ENCODE peak calls at places on chromosomes 16 and 17, in five cellular contexts. N is NCI-H1436, P is NCI-H1930, B is non-pigmented ciliary epithelial cell, W is pons. I is an unnamed sample.

GRCh38 chr17:38702900-38703741 is 2.0 kb upstream of the MLLT6 start:
- DNase-seq in N (no peak), P (no peak), B (no peak), W (no peak), I (no peak)

GRCh38 chr17:37787055-37787720 is 42.3 kb upstream of the HNF1B start:
- DNase-seq in N (no peak), P (no peak), B (no peak), W (no peak), I (peak)

GRCh38 chr16:21263640-21264211 is 14.4 kb downstream of the CRYM start:
- DNase-seq in N (no peak), P (no peak), B (no peak), W (no peak), I (no peak)

GRCh38 chr17:63458478-63458877 is 12.4 kb upstream of the CYB561 start:
- DNase-seq in N (no peak), P (no peak), B (no peak), W (no peak), I (no peak)

GRCh38 chr17:60773552-60773951 is 95.9 kb downstream of the BCAS3 start:
- DNase-seq in N (no peak), P (no peak), B (no peak), W (no peak), I (no peak)

GRCh38 chr16:9948933-9949332 is 233.3 kb downstream of the GRIN2A start:
- DNase-seq in N (no peak), P (no peak), B (no peak), W (no peak), I (no peak)

GRCh38 chr17:32780721-32781120 is 96.2 kb downstream of the MYO1D start:
- DNase-seq in N (no peak), P (no peak), B (no peak), W (no peak), I (no peak)

GRCh38 chr16:1707193-1707790 is 1.3 kb downstream of the MAPK8IP3 start:
- DNase-seq in N (no peak), P (no peak), B (no peak), W (peak), I (peak)

GRCh38 chr17:60134396-60135159 is 15.2 kb upstream of the CA4 start:
- DNase-seq in N (no peak), P (no peak), B (no peak), W (no peak), I (peak)

GRCh38 chr16:72285728-72286127 is 113.8 kb upstream of the PMFBP1 start:
- DNase-seq in N (no peak), P (no peak), B (no peak), W (no peak), I (no peak)

GRCh38 chr16:74563828-74564263 is 43.1 kb downstream of the GLG1 start:
- DNase-seq in N (no peak), P (no peak), B (no peak), W (no peak), I (no peak)

GRCh38 chr16:85462405-85463227 is 150.5 kb upstream of the GSE1 start:
- DNase-seq in N (peak), P (no peak), B (no peak), W (no peak), I (peak)

GRCh38 chr17:77118251-77118928 is 22.4 kb upstream of the SEC14L1 start:
- DNase-seq in N (no peak), P (no peak), B (no peak), W (no peak), I (peak)

GRCh38 chr17:80125656-80126448 is 21.1 kb downstream of the EIF4A3 start:
- DNase-seq in N (no peak), P (no peak), B (no peak), W (no peak), I (no peak)

GRCh38 chr17:50212121-50212843 is 10.9 kb upstream of the COL1A1 start:
- DNase-seq in N (no peak), P (no peak), B (no peak), W (no peak), I (no peak)

GRCh38 chr16:1271380-1271749 is 15.5 kb downstream of the TPSD1 start:
- DNase-seq in N (no peak), P (no peak), B (no peak), W (no peak), I (no peak)

GRCh38 chr16:1961651-1962067 is 2.3 kb downstream of the NDUFB10 start:
- DNase-seq in N (no peak), P (no peak), B (no peak), W (no peak), I (no peak)

GRCh38 chr16:66166451-66166850 is 200.0 kb upstream of the CDH5 start:
- DNase-seq in N (no peak), P (no peak), B (no peak), W (no peak), I (no peak)

GRCh38 chr16:66486773-66487579 is 59.9 kb downstream of the BEAN1 start:
- DNase-seq in N (no peak), P (no peak), B (no peak), W (peak), I (peak)

GRCh38 chr17:48021964-48022363 is 15.6 kb downstream of the COPZ2 start:
- DNase-seq in N (no peak), P (no peak), B (no peak), W (no peak), I (no peak)

GRCh38 chr16:66324785-66325184 is 41.7 kb upstream of the CDH5 start:
- DNase-seq in N (peak), P (peak), B (no peak), W (peak), I (peak)

GRCh38 chr17:57108656-57109392 is 23.8 kb downstream of the AKAP1 start:
- DNase-seq in N (no peak), P (no peak), B (no peak), W (no peak), I (no peak)

GRCh38 chr17:81566461-81567126 is 14.4 kb upstream of the FAAP100 start:
- DNase-seq in N (no peak), P (no peak), B (peak), W (peak), I (peak)

GRCh38 chr17:70569131-70569530 is 399.8 kb downstream of the KCNJ2 start:
- DNase-seq in N (no peak), P (no peak), B (no peak), W (no peak), I (no peak)

GRCh38 chr17:45248132-45248936 is 13.6 kb downstream of the SPATA32 start:
- DNase-seq in N (peak), P (no peak), B (no peak), W (no peak), I (no peak)

GRCh38 chr17:77736721-77737120 is 221.8 kb upstream of the TNRC6C start:
- DNase-seq in N (no peak), P (no peak), B (no peak), W (no peak), I (no peak)

GRCh38 chr16:89365044-89365467 is 125.3 kb downstream of the ANKRD11 start:
- DNase-seq in N (no peak), P (no peak), B (peak), W (no peak), I (no peak)

GRCh38 chr17:2049333-2050245 is 5.3 kb upstream of the HIC1 start:
- DNase-seq in N (peak), P (peak), B (no peak), W (no peak), I (peak)

GRCh38 chr17:36755586-36755985 is 154.2 kb downstream of the MRM1 start:
- DNase-seq in N (peak), P (peak), B (no peak), W (no peak), I (peak)

GRCh38 chr17:46813920-46814319 is 4.6 kb downstream of the WNT3 start:
- DNase-seq in N (no peak), P (no peak), B (no peak), W (no peak), I (no peak)

GRCh38 chr17:57892146-57892819 is 42.4 kb upstream of the MRPS23 start:
- DNase-seq in N (peak), P (peak), B (no peak), W (peak), I (peak)

GRCh38 chr16:73037331-73037745 is 10.6 kb downstream of the ZFHX3 start:
- DNase-seq in N (no peak), P (no peak), B (no peak), W (no peak), I (no peak)

GRCh38 chr16:29845656-29846055 is 17.4 kb downstream of the CDIPT start:
- DNase-seq in N (no peak), P (no peak), B (no peak), W (no peak), I (no peak)

GRCh38 chr17:44038604-44039007 is 23.8 kb upstream of the TMEM101 start:
- DNase-seq in N (no peak), P (no peak), B (no peak), W (no peak), I (no peak)

GRCh38 chr17:1730345-1731193 is 6.1 kb downstream of the WDR81 start:
- DNase-seq in N (no peak), P (no peak), B (no peak), W (no peak), I (no peak)

GRCh38 chr17:20982589-20983358 is 60.0 kb downstream of the USP22 start:
- DNase-seq in N (no peak), P (no peak), B (no peak), W (no peak), I (no peak)